ENCODE peak calls at places on chromosome 6, in seven cellular contexts. M, K, O, G, Y, E and P are unnamed samples.

GRCh38 chr6:25007269-25007699 is 71.5 kb upstream of the RIPOR2 start:
- DNase-seq in Y (no peak), G (no peak), K (no peak), M (no peak), O (no peak), E (no peak), P (no peak)

GRCh38 chr6:3876866-3877265 is 27.7 kb downstream of the FAM50B start:
- DNase-seq in K (no peak), Y (no peak), E (peak), O (peak), M (no peak), G (peak), P (no peak)

GRCh38 chr6:72905705-72906478 is 284.0 kb downstream of the KCNQ5 start:
- DNase-seq in M (no peak), E (no peak), G (no peak), O (no peak), K (no peak), Y (no peak), P (no peak)

GRCh38 chr6:14921170-14921569 is 324.7 kb upstream of the JARID2 start:
- DNase-seq in O (no peak), Y (no peak), G (peak), K (peak), E (peak), M (no peak), P (no peak)

GRCh38 chr6:170248111-170248805 is 42.6 kb downstream of the DLL1 start:
- DNase-seq in Y (no peak), G (no peak), O (no peak), K (no peak), M (no peak), E (peak), P (no peak)

GRCh38 chr6:78770766-78771165 is 96.6 kb upstream of the IRAK1BP1 start:
- DNase-seq in O (no peak), M (no peak), Y (no peak), G (peak), K (no peak), E (no peak), P (no peak)

GRCh38 chr6:145798530-145798929 is 16.1 kb downstream of the FBXO30 start:
- DNase-seq in G (peak), M (peak), E (peak), O (no peak), Y (no peak), K (no peak), P (no peak)

GRCh38 chr6:130913119-130913518 is 85.9 kb downstream of the SMLR1 start:
- DNase-seq in O (no peak), K (no peak), M (no peak), Y (no peak), G (no peak), E (no peak), P (no peak)

GRCh38 chr6:41527721-41528408 is 18.3 kb upstream of the FOXP4 start:
- DNase-seq in O (peak), Y (no peak), M (peak), G (peak), K (peak), E (peak), P (no peak)

GRCh38 chr6:142008016-142008735 is 124.5 kb upstream of the GJE1 start:
- DNase-seq in E (no peak), M (no peak), O (no peak), Y (no peak), K (no peak), G (no peak), P (no peak)

GRCh38 chr6:166223091-166223490 is 55.4 kb upstream of the TBXT start:
- DNase-seq in K (no peak), M (no peak), E (no peak), O (no peak), G (no peak), Y (no peak), P (no peak)

GRCh38 chr6:112337209-112337638 is 9.9 kb upstream of the RFPL4B start:
- DNase-seq in K (peak), E (peak), M (peak), Y (peak), O (peak), G (peak), P (no peak)

GRCh38 chr6:110342759-110343158 is 15.4 kb downstream of the METTL24 start:
- DNase-seq in Y (no peak), G (no peak), K (no peak), O (no peak), M (no peak), E (no peak), P (no peak)

GRCh38 chr6:157273756-157274088 is 49.6 kb downstream of the TMEM242 start:
- DNase-seq in M (peak), G (no peak), O (peak), E (peak), Y (no peak), K (peak), P (peak)

GRCh38 chr6:35092362-35093117 is 48.6 kb downstream of the TCP11 start:
- DNase-seq in Y (no peak), G (peak), K (no peak), O (peak), E (peak), M (peak), P (no peak)

GRCh38 chr6:140566706-140567330 is 1192.4 kb upstream of the CITED2 start:
- DNase-seq in Y (no peak), G (peak), O (peak), M (peak), K (no peak), E (peak), P (no peak)

GRCh38 chr6:109793793-109794192 is 102.7 kb downstream of the FIG4 start:
- DNase-seq in M (peak), E (peak), G (peak), Y (no peak), O (peak), K (no peak), P (no peak)

GRCh38 chr6:28478518-28478917 is 35.2 kb upstream of the ZSCAN23 start:
- DNase-seq in M (no peak), K (no peak), G (no peak), O (no peak), Y (no peak), E (peak), P (no peak)

GRCh38 chr6:26223677-26224546 is 136.7 kb downstream of the HFE start:
- DNase-seq in Y (no peak), G (peak), M (peak), K (peak), E (peak), O (peak), P (peak)

GRCh38 chr6:48826884-48827701 is 636.0 kb downstream of the MMUT start:
- DNase-seq in M (peak), G (peak), E (peak), O (peak), K (peak), Y (no peak), P (no peak)

GRCh38 chr6:106556368-106556960 is 72.8 kb downstream of the RTN4IP1 start:
- DNase-seq in K (no peak), E (peak), G (peak), Y (no peak), M (peak), O (peak), P (no peak)

GRCh38 chr6:26284537-26285142 is 80.4 kb upstream of the BTN3A2 start:
- DNase-seq in M (peak), G (peak), O (peak), K (peak), E (peak), Y (peak), P (peak)

GRCh38 chr6:33112148-33112547 is 36.4 kb downstream of the HLA-DPB1 start:
- DNase-seq in K (no peak), O (peak), M (peak), G (peak), E (peak), Y (peak), P (no peak)